ENCODE peak calls at places on chromosomes 16 and 17, in nine cellular contexts. C, G, L, H, R, X, J, E and T are unnamed samples. For H3K27me3, the result is how much of the 10 kb centered on the place peaks cover.

GRCh38 chr16:50451951-50452508 is 83.2 kb upstream of the BRD7 start:
- DNase-seq in C (no peak), G (no peak), L (no peak), H (no peak), R (no peak), X (no peak), J (no peak), E (no peak), T (no peak)

GRCh38 chr16:23182675-23183485 is at the start of gene SCNN1G:
- DNase-seq in C (peak), G (no peak), L (peak), H (no peak), R (peak), X (no peak), J (peak), E (peak), T (no peak)

GRCh38 chr16:57664662-57665025 is 3.5 kb upstream of the ADGRG3 start:
- DNase-seq in C (no peak), G (no peak), L (no peak), H (no peak), R (no peak), X (no peak), J (no peak), E (no peak), T (no peak)

GRCh38 chr17:49972486-49973270 is 3.7 kb downstream of the DLX4 start:
- DNase-seq in C (peak), G (no peak), L (no peak), H (no peak), R (no peak), X (no peak), J (no peak), E (no peak), T (no peak)

GRCh38 chr16:11871193-11871592 is 19.9 kb upstream of the RSL1D1 start:
- DNase-seq in C (peak), G (no peak), L (no peak), H (no peak), R (no peak), X (no peak), J (no peak), E (peak), T (no peak)

GRCh38 chr16:53061701-53062159 is 6.9 kb downstream of the CHD9 start:
- DNase-seq in C (no peak), G (no peak), L (no peak), H (no peak), R (peak), X (no peak), J (peak), E (peak), T (no peak)

GRCh38 chr16:68047987-68048386 is 24.9 kb downstream of the DUS2 start:
- DNase-seq in C (no peak), G (no peak), L (no peak), H (no peak), R (no peak), X (no peak), J (no peak), E (no peak), T (no peak)

GRCh38 chr16:82750078-82750477 is 123.3 kb downstream of the CDH13 start:
- DNase-seq in C (no peak), G (no peak), L (no peak), H (no peak), R (no peak), X (no peak), J (no peak), E (no peak), T (no peak)

GRCh38 chr16:11949527-11949926 is 7.7 kb upstream of the NPIPB2 start:
- DNase-seq in C (peak), G (no peak), L (peak), H (no peak), R (peak), X (no peak), J (no peak), E (peak), T (peak)

GRCh38 chr17:4811471-4811870 is 4.5 kb downstream of the PLD2 start:
- DNase-seq in C (no peak), G (no peak), L (no peak), H (no peak), R (no peak), X (no peak), J (no peak), E (no peak), T (no peak)

DNA sequence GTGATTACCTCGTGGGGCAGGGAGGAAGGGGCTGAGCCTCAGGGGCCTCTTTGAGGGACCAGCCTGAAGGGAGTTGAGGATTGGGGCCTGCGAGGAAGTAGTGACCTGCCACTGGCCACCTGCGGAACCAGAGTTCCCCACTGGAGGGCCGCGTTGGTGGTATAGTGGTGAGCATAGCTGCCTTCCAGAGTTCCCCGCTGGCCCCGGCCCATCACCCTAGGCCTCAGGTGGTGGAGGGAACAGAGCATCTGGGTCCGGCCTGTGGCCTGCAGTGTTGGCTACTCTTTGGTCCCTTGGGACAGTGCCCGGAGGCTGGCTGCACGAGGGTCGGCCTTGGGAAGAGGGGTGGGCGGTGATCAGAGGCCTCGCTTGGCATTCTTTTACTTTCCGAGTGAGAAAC is 20.5 kb downstream of the MGAT5B start:
- DNase-seq in C (no peak), G (no peak), L (no peak), H (no peak), R (no peak), X (no peak), J (no peak), E (no peak), T (no peak)
- H3K27me3 ChIP-seq in C (under half), G (under half), L (under half), H (under half), R (under half), X (under half), J (under half), E (under half), T (under half)

DNA sequence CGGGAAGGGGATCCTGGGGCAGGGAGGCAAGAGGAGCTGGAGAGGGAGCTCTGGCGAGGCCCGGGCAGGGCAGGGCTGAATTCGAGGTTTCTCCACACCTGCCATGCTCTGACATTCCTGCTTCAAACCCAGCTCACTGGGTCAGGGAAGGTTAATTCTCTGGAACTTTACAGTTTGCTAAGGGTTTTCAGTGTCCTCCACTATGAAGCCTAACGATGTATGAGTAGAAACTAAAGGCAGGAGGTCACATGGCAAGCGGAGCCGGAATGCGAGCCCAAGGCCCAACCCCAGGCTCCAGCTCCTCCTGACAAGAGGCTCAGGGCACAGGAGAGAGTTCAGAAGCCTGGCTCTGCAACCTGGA is 29.2 kb downstream of the DCAKD start:
- DNase-seq in C (no peak), G (no peak), L (no peak), H (no peak), R (no peak), X (no peak), J (no peak), E (no peak), T (no peak)
- H3K4me3 ChIP-seq in C (peak), G (no peak), L (no peak), H (no peak), R (no peak), X (no peak), J (peak), E (no peak), T (no peak)

DNA sequence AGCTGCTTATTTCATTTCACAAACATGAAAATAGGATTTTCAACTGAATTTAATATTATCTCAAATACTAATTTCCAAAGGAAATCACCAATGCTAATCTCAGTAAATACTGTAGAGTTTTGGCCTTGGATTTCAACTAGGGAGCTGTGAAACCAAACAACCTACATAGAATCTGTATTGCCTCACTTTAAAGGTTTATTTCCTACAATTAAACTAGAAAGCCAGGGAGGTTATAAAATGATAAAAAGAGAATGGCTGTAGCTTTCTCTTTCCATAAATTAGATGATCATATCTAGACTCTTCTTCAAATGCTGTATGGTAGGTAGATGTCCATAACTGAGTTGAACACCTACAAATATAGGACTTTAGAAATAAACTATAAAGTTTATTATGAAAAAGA is 82.8 kb downstream of the SKAP1 start:
- DNase-seq in C (no peak), G (no peak), L (no peak), H (no peak), R (no peak), X (no peak), J (no peak), E (no peak), T (no peak)
- H3K27me3 ChIP-seq in C (under half), G (under half), L (under half), H (under half), R (under half), X (under half), J (under half), E (under half), T (under half)

DNA sequence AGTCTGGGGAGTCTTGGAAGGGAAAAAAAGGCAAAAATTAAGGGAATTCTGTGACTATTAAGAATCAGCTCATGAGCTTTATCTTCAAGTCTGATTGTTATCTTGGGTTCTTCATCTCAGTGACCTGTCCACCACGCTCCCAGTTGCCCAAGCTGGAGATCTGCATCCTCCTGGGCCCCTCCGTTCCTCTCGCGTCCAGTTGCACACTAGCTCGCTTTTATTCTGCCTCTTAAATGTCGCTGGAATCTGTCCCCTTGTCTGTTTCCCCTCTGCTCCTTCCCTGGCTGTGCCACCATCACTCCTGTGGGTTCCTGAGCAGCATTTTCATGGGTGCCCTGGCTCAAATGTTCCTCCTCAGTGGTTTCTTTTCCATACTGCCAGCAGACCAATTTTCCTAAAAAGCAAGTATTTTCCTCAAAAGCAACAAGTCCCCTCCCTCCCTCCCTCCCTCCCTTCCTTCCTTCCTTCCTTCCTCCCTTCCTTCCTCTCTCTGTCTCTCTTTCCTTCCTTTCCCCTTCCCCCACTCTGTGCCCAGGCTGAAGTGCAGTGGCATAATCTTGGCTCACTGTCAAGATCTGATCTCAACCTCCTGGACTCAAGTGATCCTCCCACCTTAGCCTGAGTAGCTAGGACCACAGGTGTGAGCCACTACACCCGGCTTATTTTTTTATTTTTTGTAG is 1.4 kb downstream of the ENDOV start:
- DNase-seq in C (no peak), G (no peak), L (no peak), H (no peak), R (no peak), X (no peak), J (no peak), E (no peak), T (no peak)
- H3K4me3 ChIP-seq in C (peak), G (no peak), L (no peak), H (peak), R (no peak), X (peak), J (peak), E (no peak), T (no peak)

GRCh38 chr16:558298-559020 is 1.7 kb upstream of the PRR35 start:
- DNase-seq in C (no peak), G (no peak), L (no peak), H (no peak), R (no peak), X (no peak), J (no peak), E (no peak), T (no peak)
- H3K27me3 ChIP-seq in C (under half), G (under half), L (under half), H (under half), R (under half), X (under half), J (under half), E (under half), T (under half)

DNA sequence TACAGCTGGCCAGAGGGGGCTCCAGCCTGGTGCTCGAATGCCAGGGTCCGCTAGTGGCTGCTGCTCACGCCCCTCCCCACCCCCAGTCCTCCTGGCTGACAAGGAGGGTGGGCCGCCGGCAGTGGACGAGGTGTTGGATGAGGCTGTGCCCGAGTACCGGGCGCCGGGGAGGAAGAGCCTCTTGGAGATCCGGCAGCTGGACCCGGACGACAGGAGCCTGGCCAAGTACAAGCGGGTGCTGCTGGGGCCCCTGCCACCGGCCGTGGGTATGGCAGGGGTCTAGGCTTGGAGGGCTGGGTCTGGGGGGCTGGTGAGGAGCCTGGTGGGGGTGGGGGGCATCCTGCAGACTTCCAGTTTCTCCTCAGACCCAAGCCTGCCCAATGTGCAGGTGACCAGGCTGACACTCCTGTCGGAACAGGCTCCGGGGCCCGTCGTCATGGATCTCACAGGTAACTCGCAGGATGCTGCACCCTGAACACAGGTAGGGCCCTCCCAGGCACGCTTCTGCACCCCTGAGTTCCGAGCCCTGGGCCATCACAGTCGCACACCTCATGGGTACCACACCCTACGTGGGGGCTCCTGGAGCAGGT is 1.2 kb upstream of the PDIA2 start:
- DNase-seq in C (no peak), G (no peak), L (peak), H (no peak), R (no peak), X (no peak), J (no peak), E (no peak), T (no peak)
- H3K4me3 ChIP-seq in C (no peak), G (no peak), L (peak), H (no peak), R (no peak), X (no peak), J (peak), E (no peak), T (no peak)

DNA sequence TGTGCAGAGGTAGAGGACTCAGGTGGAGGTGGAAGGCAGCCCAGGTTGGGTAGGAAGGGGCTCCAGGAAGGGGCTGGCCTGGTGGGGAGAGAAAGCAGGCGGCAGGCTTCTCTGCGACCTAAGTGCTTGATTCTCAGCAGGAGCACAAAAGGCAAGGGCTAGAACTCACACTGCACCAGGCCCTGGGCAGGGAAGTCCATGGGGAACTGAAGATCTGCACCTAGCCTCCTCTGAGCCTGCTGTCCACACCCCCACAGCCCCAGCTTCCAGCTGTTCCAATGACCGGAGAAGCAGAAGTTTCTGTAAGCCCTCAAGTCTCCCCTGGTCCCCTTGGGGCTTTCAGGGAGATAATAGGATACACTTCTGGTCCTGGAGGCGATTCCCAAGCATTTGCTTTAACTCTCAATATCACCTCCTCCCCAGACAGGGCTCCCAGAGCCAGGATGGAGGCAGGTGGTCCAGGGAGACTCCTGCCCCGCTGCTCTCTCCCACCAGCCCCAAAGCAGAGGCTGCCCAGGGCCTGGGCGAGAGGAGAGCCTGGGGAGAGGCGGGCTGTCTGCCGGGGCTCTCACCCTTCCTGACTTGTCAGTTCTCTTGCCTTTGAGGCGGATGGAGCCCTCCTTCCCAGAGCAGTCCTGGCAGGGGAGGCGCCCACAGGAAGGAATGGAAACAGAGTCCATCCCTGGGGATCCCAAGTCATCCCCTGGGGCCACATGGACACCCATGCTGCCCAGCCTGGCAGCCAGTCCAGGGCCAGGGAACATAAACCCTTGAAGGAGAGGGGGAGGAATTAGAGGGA is 126.1 kb downstream of the RBFOX3 start:
- DNase-seq in C (no peak), G (no peak), L (no peak), H (no peak), R (no peak), X (no peak), J (no peak), E (no peak), T (no peak)
- H3K27me3 ChIP-seq in C (under half), G (under half), L (under half), H (under half), R (under half), X (under half), J (under half), E (under half), T (under half)

DNA sequence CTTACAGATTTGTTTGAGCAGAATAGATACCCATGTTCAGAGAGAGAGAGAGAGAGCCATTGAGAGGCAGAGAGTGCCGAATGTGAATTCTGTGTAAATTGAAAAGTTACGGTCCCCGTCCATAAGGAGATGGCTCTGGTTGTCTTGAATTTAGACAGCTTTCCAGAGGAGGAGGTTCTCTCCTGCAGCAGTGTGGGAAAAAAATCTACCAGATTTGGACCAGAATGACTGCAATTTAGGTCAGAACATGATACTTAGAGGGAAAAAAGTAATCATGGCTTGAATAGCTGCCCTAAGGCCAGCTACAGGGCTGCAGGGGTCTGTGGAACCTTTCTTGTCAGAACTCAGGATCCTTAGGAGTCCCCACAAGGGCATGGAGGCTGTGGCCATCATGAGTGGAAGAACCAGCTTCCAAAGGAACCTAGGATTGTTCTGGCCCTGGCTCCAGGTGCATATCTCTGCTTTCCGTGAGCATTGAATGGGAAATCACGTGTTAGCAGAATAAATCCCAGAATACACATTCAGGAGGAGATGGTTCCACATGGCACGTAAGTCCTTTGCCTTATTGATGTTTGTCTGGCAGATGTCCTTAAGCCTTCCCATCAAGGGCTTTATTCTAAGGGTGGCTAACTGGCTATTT is 13.0 kb downstream of the PITPNC1 start:
- DNase-seq in C (no peak), G (no peak), L (no peak), H (no peak), R (no peak), X (no peak), J (no peak), E (no peak), T (no peak)
- H3K4me3 ChIP-seq in C (peak), G (no peak), L (no peak), H (no peak), R (no peak), X (no peak), J (no peak), E (no peak), T (no peak)

GRCh38 chr16:28175715-28176114 is 36.0 kb downstream of the XPO6 start:
- DNase-seq in C (no peak), G (no peak), L (no peak), H (no peak), R (no peak), X (no peak), J (no peak), E (no peak), T (no peak)

GRCh38 chr16:28167221-28167620 is 44.5 kb downstream of the XPO6 start:
- DNase-seq in C (no peak), G (no peak), L (no peak), H (no peak), R (no peak), X (no peak), J (no peak), E (no peak), T (no peak)

GRCh38 chr16:28167730-28168129 is 44.0 kb downstream of the XPO6 start:
- DNase-seq in C (no peak), G (no peak), L (no peak), H (no peak), R (no peak), X (no peak), J (no peak), E (no peak), T (no peak)

GRCh38 chr16:28168991-28169554 is 42.7 kb downstream of the XPO6 start:
- DNase-seq in C (no peak), G (no peak), L (no peak), H (no peak), R (peak), X (no peak), J (no peak), E (no peak), T (no peak)

DNA sequence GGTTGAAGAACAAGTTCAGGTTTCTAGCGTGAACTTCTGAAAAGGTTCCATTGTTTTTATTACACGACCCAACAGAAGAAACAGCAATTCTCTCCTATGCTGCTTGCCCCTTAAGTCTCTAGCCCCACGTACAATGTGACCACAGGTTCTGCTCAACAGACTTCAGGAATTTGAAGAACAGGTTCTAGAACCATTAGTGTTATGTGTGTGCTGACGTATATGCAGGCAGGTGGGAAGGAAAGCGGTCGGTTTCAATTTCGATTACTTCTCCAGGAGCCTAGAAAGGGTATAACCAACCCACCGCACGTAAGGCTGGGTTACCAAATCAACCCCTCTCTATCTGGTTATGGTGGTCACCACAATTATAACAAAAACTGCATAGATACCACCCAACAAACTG is 39.4 kb downstream of the XPO6 start:
- DNase-seq in C (no peak), G (no peak), L (no peak), H (no peak), R (no peak), X (no peak), J (no peak), E (no peak), T (no peak)
- H3K27me3 ChIP-seq in C (under half), G (under half), L (under half), H (under half), R (under half), X (under half), J (under half), E (under half), T (under half)